ENCODE peak calls at places on chromosome 16, in seven cellular contexts. P, S, H, L, C, W and N are unnamed samples.

GRCh38 chr16:88591577-88592021 is 21.4 kb downstream of the ZC3H18 start:
- DNase-seq in W (no peak), C (peak), P (no peak), L (peak), H (no peak), S (no peak), N (no peak)

GRCh38 chr16:56399047-56399446 is 26.3 kb downstream of the AMFR start:
- DNase-seq in W (no peak), L (no peak), P (no peak), H (no peak), S (no peak), C (no peak), N (no peak)

GRCh38 chr16:54418903-54419302 is 132.3 kb upstream of the IRX3 start:
- DNase-seq in W (no peak), P (no peak), S (no peak), H (no peak), C (no peak), L (no peak), N (no peak)

GRCh38 chr16:998211-998610 is 16.6 kb downstream of the SOX8 start:
- DNase-seq in L (no peak), W (no peak), H (no peak), P (no peak), C (no peak), S (no peak), N (no peak)

GRCh38 chr16:35626051-35626450 is 2166.6 kb downstream of the TP53TG3F start:
- DNase-seq in C (no peak), P (no peak), L (no peak), S (no peak), W (no peak), H (no peak), N (no peak)

GRCh38 chr16:9843424-9844013 is 338.7 kb downstream of the GRIN2A start:
- DNase-seq in P (no peak), H (no peak), L (no peak), S (no peak), W (no peak), C (no peak), N (no peak)

GRCh38 chr16:85162478-85163277 is 50.4 kb upstream of the CIBAR2 start:
- DNase-seq in L (peak), P (peak), C (peak), H (no peak), S (peak), W (peak), N (no peak)

GRCh38 chr16:2468142-2468724 is 2.9 kb upstream of the NTN3 start:
- DNase-seq in L (no peak), W (no peak), S (no peak), P (no peak), C (no peak), H (peak), N (no peak)

GRCh38 chr16:9090101-9090959 is 1.1 kb upstream of the HAPSTR1 start:
- DNase-seq in S (no peak), P (no peak), L (no peak), C (no peak), W (peak), H (peak), N (peak)

GRCh38 chr16:17852977-17853702 is 382.4 kb upstream of the XYLT1 start:
- DNase-seq in L (no peak), W (no peak), P (no peak), H (no peak), C (no peak), S (no peak), N (no peak)

GRCh38 chr16:58797137-58797801 is 63.2 kb upstream of the GOT2 start:
- DNase-seq in P (no peak), S (no peak), L (no peak), W (no peak), C (no peak), H (no peak), N (no peak)

GRCh38 chr16:71426069-71426879 is 15.6 kb downstream of the TLE7 start:
- DNase-seq in H (no peak), W (peak), L (peak), C (peak), P (peak), S (peak), N (peak)

GRCh38 chr16:89847056-89847929 is 19.0 kb downstream of the SPIRE2 start:
- DNase-seq in H (no peak), C (no peak), S (no peak), P (no peak), L (no peak), W (no peak), N (no peak)

GRCh38 chr16:80084614-80085013 is 456.2 kb upstream of the DYNLRB2 start:
- DNase-seq in S (peak), P (no peak), C (peak), W (peak), H (peak), L (peak), N (no peak)

GRCh38 chr16:1961651-1962067 is 2.3 kb downstream of the NDUFB10 start:
- DNase-seq in S (no peak), L (no peak), P (no peak), C (no peak), H (no peak), W (no peak), N (no peak)

GRCh38 chr16:47211218-47211617 is 67.5 kb upstream of the NETO2 start:
- DNase-seq in C (no peak), P (no peak), L (no peak), H (no peak), S (no peak), W (no peak), N (no peak)

GRCh38 chr16:47213761-47214440 is 70.2 kb upstream of the NETO2 start:
- DNase-seq in C (no peak), H (no peak), W (no peak), P (no peak), S (no peak), L (no peak), N (no peak)
- TF ChIP-seq CTCF in C (no peak), H (no peak), W (no peak), P (no peak), S (no peak), L (no peak), N (no peak)

GRCh38 chr16:75235721-75236193 is 15.7 kb downstream of the BCAR1 start:
- DNase-seq in C (no peak), L (no peak), H (no peak), P (no peak), S (no peak), W (peak), N (no peak)

GRCh38 chr16:75236736-75237397 is 14.6 kb downstream of the BCAR1 start:
- DNase-seq in H (no peak), C (no peak), L (no peak), W (no peak), S (no peak), P (no peak), N (no peak)

GRCh38 chr16:75234856-75235696 is 16.3 kb downstream of the CTRB1 start:
- DNase-seq in W (peak), P (no peak), H (no peak), C (no peak), S (no peak), L (no peak), N (no peak)

GRCh38 chr16:75237398-75238131 is 13.9 kb downstream of the BCAR1 start:
- DNase-seq in H (no peak), C (no peak), S (no peak), P (no peak), L (no peak), W (peak), N (no peak)

DNA sequence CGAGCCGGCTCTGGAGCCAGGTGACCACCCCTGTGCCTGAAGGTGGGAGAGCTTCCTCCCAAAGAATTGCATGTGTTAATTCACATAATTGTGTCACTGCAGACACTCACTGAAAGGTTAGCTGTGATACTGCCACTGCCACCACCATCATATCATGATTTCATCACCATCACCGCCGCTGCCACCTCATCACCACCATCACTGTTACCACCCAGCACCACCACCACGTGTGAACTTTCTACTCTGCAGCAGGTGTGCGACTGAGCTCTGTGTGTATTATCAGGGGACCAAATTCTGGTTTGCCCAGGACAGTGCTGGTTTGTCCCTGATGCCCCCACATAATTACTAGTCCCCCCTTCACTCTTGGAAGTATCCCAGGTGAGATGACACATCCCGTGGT is 15.2 kb downstream of the BCAR1 start:
- DNase-seq in S (no peak), P (no peak), L (no peak), C (no peak), H (no peak), W (no peak), N (no peak)
- TF ChIP-seq CTCF in S (no peak), P (no peak), L (no peak), C (no peak), H (no peak), W (no peak), N (no peak)

DNA sequence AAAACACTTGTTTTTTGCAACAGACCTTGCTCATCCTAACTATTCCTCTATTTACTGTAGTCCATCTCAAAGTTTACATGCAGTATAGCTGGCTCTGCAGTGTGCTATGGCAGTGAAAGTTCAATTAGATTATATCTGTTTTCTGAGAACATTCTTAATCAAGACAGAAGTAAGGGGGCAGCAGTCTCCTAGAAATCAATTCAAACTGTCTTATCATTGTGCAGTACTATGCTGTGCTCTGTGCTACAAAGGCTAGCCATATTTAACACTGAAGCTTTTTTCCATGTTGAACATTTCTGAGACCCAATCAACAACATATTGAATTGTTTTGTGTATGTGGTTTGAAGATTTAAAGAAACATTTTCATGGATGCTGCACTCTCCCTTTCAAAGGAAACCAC is 11.4 kb downstream of the NETO2 start:
- DNase-seq in H (no peak), W (no peak), S (peak), C (peak), P (no peak), L (peak), N (no peak)
- TF ChIP-seq CTCF in H (no peak), W (no peak), S (no peak), C (no peak), P (peak), L (no peak), N (no peak)

DNA sequence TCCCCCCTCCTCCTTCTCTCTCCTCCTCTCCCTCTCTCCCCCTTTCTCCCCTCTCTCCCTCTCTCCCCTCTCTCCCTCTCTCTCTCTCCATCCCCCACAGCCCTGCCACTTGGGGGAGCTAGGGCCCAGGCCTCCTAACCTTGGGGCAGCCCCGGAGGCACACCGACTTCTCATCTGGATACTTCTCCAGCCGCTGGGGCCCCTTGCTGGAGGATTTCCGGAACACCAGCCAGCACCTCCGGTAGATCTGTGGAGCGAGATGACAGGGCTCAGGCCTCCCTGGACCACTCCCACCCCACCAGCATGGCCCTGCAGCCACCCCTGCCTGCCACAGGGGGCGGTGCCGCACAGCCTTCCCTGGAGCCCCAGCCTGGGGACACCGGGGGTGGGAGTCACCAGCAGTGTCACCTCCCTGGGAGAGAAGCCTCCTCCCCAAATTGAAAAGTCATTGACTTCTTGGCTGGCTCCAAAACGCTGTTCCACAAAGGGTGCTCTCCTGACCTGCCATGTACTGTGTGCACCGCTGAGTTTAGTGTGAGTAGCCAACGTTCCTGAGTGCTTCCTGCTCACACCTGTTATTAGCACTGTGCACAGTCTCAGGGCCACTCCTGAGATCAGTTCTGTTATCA is 10.5 kb downstream of the DOK4 start:
- DNase-seq in C (peak), L (peak), W (no peak), S (peak), P (no peak), H (peak), N (peak)
- TF ChIP-seq CTCF in C (peak), L (peak), W (peak), S (peak), P (peak), H (peak), N (peak)

GRCh38 chr16:30430428-30430970 is 669 bp upstream of the DCTPP1 start:
- DNase-seq in H (no peak), C (no peak), W (no peak), S (no peak), P (no peak), L (no peak), N (no peak)
- TF ChIP-seq CTCF in H (peak), C (no peak), W (no peak), S (no peak), P (no peak), L (no peak), N (no peak)